ENCODE peak calls at places on chromosomes 13 and 19, in nine cellular contexts. S is NB4, G is psoas muscle, U is fibroblast of pulmonary artery, L is cardiac muscle cell, N is cardiac fibroblast, O is breast epithelium, R is A673, I is fibroblast of lung. H is an unnamed sample.

GRCh38 chr13:95833713-95834112 is 156.8 kb downstream of the DNAJC3 start:
- DNase-seq in O (no peak), R (peak; percentile 11), I (peak; percentile 10), N (peak; percentile 35), G (no peak), U (peak; percentile 42), S (no peak), L (peak; percentile 43), H (no peak)

GRCh38 chr13:79389031-79389430 is 17.0 kb downstream of the RBM26 start:
- DNase-seq in O (no peak), G (no peak), L (no peak), R (no peak), U (no peak), S (peak; percentile 58), N (no peak), I (no peak), H (no peak)

GRCh38 chr13:44249439-44249838 is 124.2 kb upstream of the SERP2 start:
- DNase-seq in U (peak; percentile 77), L (peak; percentile 85), G (peak; percentile 78), S (no peak), N (peak; percentile 86), O (peak; percentile 48), I (peak; percentile 90), R (no peak), H (no peak)

GRCh38 chr19:10565028-10565566 is 713 bp downstream of the KRI1 start:
- DNase-seq in I (peak; percentile 32), N (peak; percentile 43), S (peak; percentile 92), O (peak; percentile 32), G (peak; percentile 67), U (peak; percentile 32), R (peak; percentile 75), L (peak; percentile 49), H (no peak)

GRCh38 chr19:9139609-9140158 is 513 bp upstream of the ZNF317 start:
- DNase-seq in N (no peak), O (no peak), L (no peak), G (no peak), U (no peak), I (peak; percentile 1), R (peak; percentile 14), S (peak; percentile 36), H (no peak)

GRCh38 chr19:2260341-2260751 is 4.1 kb upstream of the JSRP1 start:
- DNase-seq in O (no peak), N (no peak), G (no peak), S (no peak), R (no peak), U (no peak), I (no peak), L (no peak), H (no peak)

GRCh38 chr13:98252931-98253470 is 75.9 kb upstream of the RNF113B start:
- DNase-seq in U (peak; percentile 59), I (peak; percentile 77), G (no peak), S (no peak), R (peak; percentile 83), O (no peak), N (peak; percentile 53), L (peak; percentile 58), H (no peak)

GRCh38 chr19:45110811-45111210 is 17.8 kb downstream of the PPP1R37 start:
- DNase-seq in I (no peak), R (no peak), L (no peak), O (no peak), S (peak; percentile 59), N (no peak), U (no peak), G (no peak), H (no peak)

GRCh38 chr19:45376045-45376724 is 5.8 kb upstream of the ERCC2 start:
- DNase-seq in S (no peak), R (peak; percentile 82), O (peak; percentile 93), U (peak; percentile 97), I (peak; percentile 73), N (peak; percentile 98), G (no peak), L (peak; percentile 99), H (no peak)

GRCh38 chr19:1416014-1416841 is 8.8 kb downstream of the DAZAP1 start:
- DNase-seq in S (no peak), L (no peak), U (peak; percentile 28), O (no peak), R (no peak), I (no peak), G (no peak), N (no peak), H (no peak)

GRCh38 chr19:28793391-28794168 is 419.4 kb downstream of the UQCRFS1 start:
- DNase-seq in N (no peak), I (no peak), U (no peak), G (no peak), O (no peak), S (no peak), L (no peak), R (no peak), H (no peak)

DNA sequence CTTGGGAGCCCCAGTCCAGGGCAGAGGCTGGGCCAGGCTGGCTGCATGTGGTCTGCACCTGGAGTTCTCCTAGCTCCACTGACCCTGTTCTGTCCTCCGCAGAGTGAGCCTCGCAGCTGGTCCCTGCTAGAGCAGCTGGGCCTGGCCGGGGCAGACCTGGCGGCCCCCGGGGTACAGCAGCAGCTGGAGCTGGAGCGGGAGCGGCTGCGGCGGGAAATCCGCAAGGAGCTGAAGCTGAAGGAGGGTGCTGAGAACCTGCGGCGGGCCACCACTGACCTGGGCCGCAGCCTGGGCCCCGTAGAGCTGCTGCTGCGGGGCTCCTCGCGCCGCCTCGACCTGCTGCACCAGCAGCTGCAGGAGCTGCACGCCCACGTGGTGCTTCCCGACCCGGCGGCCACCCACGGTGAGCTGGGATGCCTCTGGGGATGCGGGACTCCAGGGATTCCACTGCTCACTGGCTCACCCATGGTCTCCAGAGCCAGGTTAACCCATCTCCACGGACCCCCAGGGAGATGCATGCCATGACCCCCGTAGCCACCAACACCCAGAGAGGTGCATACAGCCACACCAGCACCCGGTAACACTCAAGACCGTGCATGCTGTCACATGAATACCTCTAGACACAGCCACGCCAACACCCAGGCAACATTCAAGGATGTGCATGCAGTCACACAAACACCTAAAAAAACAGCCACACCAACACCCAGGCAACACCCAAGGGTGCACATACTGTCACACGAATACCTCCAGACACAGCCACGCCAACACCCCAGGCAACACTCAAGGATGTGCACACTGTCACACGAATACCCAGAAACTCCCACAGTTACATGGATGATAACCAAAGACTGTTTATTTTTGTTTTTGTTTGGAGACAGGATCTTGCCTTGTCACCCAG is 8.2 kb downstream of the PKN1 start:
- DNase-seq in N (no peak), L (no peak), G (no peak), I (no peak), R (no peak), S (no peak), O (no peak), U (no peak), H (no peak)
- TF ChIP-seq CTCF in N (no peak), L (no peak), G (no peak), I (no peak), R (no peak), S (no peak), O (no peak), U (no peak), H (no peak)

DNA sequence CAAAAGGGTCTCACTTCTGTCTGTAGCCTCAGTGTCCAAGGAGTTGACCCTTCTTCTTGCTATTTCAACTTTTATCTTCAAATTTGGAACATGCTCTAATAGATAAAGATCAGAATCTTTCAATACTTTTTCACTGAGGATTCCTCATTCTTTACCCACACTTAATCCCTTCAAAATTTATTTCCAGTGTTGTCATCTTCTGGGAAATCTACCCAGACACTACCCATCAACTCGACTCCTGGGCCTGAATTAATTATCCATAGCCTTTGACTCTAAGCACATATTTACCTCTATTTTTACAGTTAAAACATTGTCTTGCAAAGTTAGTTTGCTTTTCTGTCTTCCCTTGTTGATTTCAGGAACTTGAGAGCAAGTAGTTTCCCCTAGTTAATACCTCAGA is 1022.5 kb downstream of the PCDH9 start:
- DNase-seq in S (no peak), L (no peak), U (no peak), N (no peak), O (no peak), I (no peak), R (no peak), G (no peak), H (no peak)
- H3K4me3 ChIP-seq in S (no peak overlapping the region), L (no peak overlapping the region), U (no peak overlapping the region), N (no peak overlapping the region), O (no peak overlapping the region), I (no peak overlapping the region), R (no peak overlapping the region), G (no peak overlapping the region), H (no peak overlapping the region)

DNA sequence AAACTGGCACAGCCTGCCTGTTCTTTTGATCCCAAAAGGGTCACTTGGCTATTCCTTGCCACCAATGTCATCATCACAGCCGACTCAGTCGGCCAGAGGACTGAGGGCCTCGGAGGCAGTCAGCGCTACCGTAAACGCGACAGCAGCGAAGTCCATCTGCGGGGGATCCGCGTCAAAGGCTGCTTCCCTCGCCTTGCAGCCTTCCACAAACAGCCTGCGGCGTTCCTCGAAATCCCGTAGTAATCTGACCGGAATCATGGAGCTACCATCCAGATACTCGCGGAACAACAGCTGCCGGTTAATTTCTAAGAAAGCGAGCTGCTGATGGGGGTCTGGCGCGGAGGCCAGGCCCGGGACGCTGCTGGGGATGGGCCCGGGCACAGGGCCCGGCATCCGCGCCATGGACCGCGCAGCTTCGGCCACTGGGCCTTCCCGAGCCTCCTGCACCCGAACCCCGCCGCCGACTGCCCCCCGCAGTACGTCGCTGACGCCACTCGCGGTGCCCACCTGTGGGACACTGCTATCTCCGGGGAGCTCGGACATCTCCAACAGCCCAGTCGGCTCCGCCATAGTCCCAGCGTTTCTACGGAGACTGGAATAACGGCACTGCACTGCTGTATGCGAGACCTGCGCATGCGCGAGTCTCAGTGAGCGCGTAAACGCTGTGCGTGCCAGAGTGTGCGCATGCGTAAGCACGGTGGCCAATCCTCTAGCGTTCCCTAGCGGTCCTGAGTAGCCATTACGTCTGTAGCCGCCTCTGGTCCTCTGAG is at the start of gene EID2B:
- DNase-seq in R (peak; percentile 97), I (peak; percentile 96), N (peak; percentile 97), G (peak; percentile 98), O (peak; percentile 91), U (peak; percentile 98), L (peak; percentile 97), S (peak; percentile 90), H (peak; percentile 95)
- TF ChIP-seq CTCF in R (peak; percentile 94), I (peak; percentile 97), N (peak; percentile 99), G (peak; percentile 97), O (peak; percentile 99), U (peak; percentile 98), L (peak; percentile 94), S (peak; percentile 76), H (peak; percentile 99)

GRCh38 chr13:31042084-31042483 is 109.6 kb downstream of the TEX26 start:
- DNase-seq in L (no peak), O (no peak), S (no peak), U (no peak), I (no peak), G (no peak), R (no peak), N (no peak), H (no peak)

GRCh38 chr13:31042501-31043165 is 110.2 kb downstream of the TEX26 start:
- DNase-seq in L (no peak), N (no peak), S (no peak), I (no peak), U (no peak), O (no peak), R (no peak), G (no peak), H (no peak)

GRCh38 chr13:31045621-31046081 is 113.2 kb downstream of the TEX26 start:
- DNase-seq in R (peak; percentile 90), S (peak; percentile 90), O (no peak), I (peak; percentile 93), L (peak; percentile 94), N (peak; percentile 95), U (peak; percentile 96), G (peak; percentile 54), H (no peak)

GRCh38 chr13:31044658-31045620 is 112.5 kb downstream of the TEX26 start:
- DNase-seq in I (no peak), N (no peak), L (no peak), S (no peak), G (no peak), R (peak; percentile 49), U (no peak), O (no peak), H (no peak)

GRCh38 chr13:31043891-31044657 is 111.6 kb downstream of the TEX26 start:
- DNase-seq in O (peak; percentile 79), R (peak; percentile 89), L (peak; percentile 91), N (peak; percentile 86), G (peak; percentile 81), S (peak; percentile 86), U (peak; percentile 89), I (peak; percentile 80), H (peak; percentile 74)
- H3K4me3 ChIP-seq in O (no peak overlapping the region), R (no peak overlapping the region), L (no peak overlapping the region), N (no peak overlapping the region), G (no peak overlapping the region), S (no peak overlapping the region), U (no peak overlapping the region), I (no peak overlapping the region), H (no peak overlapping the region)

H was measured in right lobe of liver.